ENCODE peak calls at places on chromosomes 5 and 9, in ten cellular contexts. Q is activated CD4-positive, alpha-beta T cell treated with anti-CD3 and anti-CD28 coated beads, Interleukin-2, amount 50 U/mL, for 4 hours; N is activated effector memory CD4-positive, alpha-beta T cell treated with Interleukin-2 at 50 U/mL for 16 hours; B is OCI-LY7; W is activated CD4-positive, CD25-positive, alpha-beta regulatory T cell treated with anti-CD3 and anti-CD28 coated beads, Interleukin-2, amount 50 U/mL, for 72 hours; S is stimulated activated CD8-positive, alpha-beta memory T cell treated with anti-CD3 and anti-CD28 coated beads, Interleukin-15, amount 100 ng/mL, for 4 hours; O is activated T-helper 1 cell treated with Interleukin-2 at 50 U/mL for 16 hours; C is right cardiac atrium; R is GM12891; K is NCI-H2171 treated with DMSO at 0.1 percent for 48 hours. V is an unnamed sample.
A peak's percentile ranks its signal among the peaks of the same experiment; 100 is the strongest.

GRCh38 chr5:14870347-14871083 is 1.1 kb downstream of the ANKH start:
- DNase-seq in W (peak; percentile 58), Q (peak; percentile 70), B (peak; percentile 79), N (peak; percentile 68), K (peak; percentile 57), O (peak; percentile 15), R (no peak), C (peak; percentile 28), S (no peak), V (no peak)

GRCh38 chr5:111364992-111365391 is 140.8 kb downstream of the CAMK4 start:
- DNase-seq in C (no peak), K (no peak), B (no peak), Q (no peak), O (no peak), N (no peak), R (no peak), S (no peak), W (no peak), V (no peak)

GRCh38 chr5:69230181-69230580 is 4.5 kb upstream of the CDK7 start:
- DNase-seq in C (no peak), N (no peak), W (no peak), R (no peak), O (no peak), S (no peak), K (no peak), Q (no peak), B (no peak), V (no peak)

GRCh38 chr5:128154943-128155342 is 71.4 kb downstream of the SLC12A2 start:
- DNase-seq in N (no peak), W (no peak), B (no peak), S (no peak), K (no peak), Q (no peak), R (no peak), C (no peak), O (no peak), V (no peak)

GRCh38 chr5:71938886-71939285 is 168.4 kb upstream of the MAP1B start:
- DNase-seq in S (no peak), Q (no peak), K (no peak), C (no peak), N (no peak), B (no peak), R (no peak), W (no peak), O (no peak), V (no peak)

GRCh38 chr9:121758693-121759092 is 107.3 kb downstream of the DAB2IP start:
- DNase-seq in R (no peak), B (no peak), S (no peak), K (no peak), W (no peak), N (no peak), C (no peak), O (no peak), Q (no peak), V (no peak)

GRCh38 chr5:172972557-172972956 is 11.0 kb upstream of the ATP6V0E1 start:
- DNase-seq in B (no peak), R (no peak), K (no peak), C (no peak), Q (no peak), S (no peak), W (no peak), O (no peak), N (no peak), V (no peak)

GRCh38 chr5:55108651-55109050 is 6.2 kb downstream of the GZMA start:
- DNase-seq in W (no peak), S (no peak), O (no peak), B (no peak), N (no peak), Q (no peak), K (no peak), C (no peak), R (no peak), V (no peak)

GRCh38 chr9:12759767-12760166 is 15.1 kb upstream of the LURAP1L start:
- DNase-seq in Q (no peak), S (no peak), B (no peak), N (no peak), R (no peak), K (no peak), W (no peak), C (no peak), O (no peak), V (no peak)

GRCh38 chr5:154197801-154198461 is 7.4 kb downstream of the GALNT10 start:
- DNase-seq in W (peak; percentile 57), N (peak; percentile 67), Q (peak; percentile 53), K (no peak), S (no peak), C (no peak), O (peak; percentile 52), R (no peak), B (no peak), V (no peak)

GRCh38 chr5:59007460-59008063 is 424.7 kb downstream of the RAB3C start:
- DNase-seq in N (no peak), C (no peak), O (no peak), B (peak; percentile 16), Q (no peak), K (peak; percentile 31), W (no peak), S (no peak), R (no peak), V (no peak)

GRCh38 chr9:4167040-4167671 is 132.7 kb downstream of the GLIS3 start:
- DNase-seq in B (no peak), R (no peak), K (no peak), N (no peak), Q (no peak), S (no peak), C (no peak), O (no peak), W (no peak), V (no peak)

GRCh38 chr5:128349044-128349629 is 188.9 kb downstream of the FBN2 start:
- DNase-seq in C (no peak), N (no peak), S (no peak), O (no peak), K (peak; percentile 32), B (no peak), W (no peak), R (no peak), Q (no peak), V (no peak)

GRCh38 chr5:145936401-145937131 is at the start of gene SH3RF2:
- DNase-seq in R (no peak), N (no peak), Q (no peak), K (peak; percentile 1), W (peak; percentile 30), C (peak; percentile 37), O (no peak), S (no peak), B (no peak), V (no peak)

GRCh38 chr5:168362097-168362885 is 70.8 kb downstream of the WWC1 start:
- DNase-seq in N (no peak), O (no peak), Q (no peak), R (no peak), B (no peak), C (no peak), S (no peak), K (no peak), W (no peak), V (no peak)

GRCh38 chr9:105188746-105189145 is 55.7 kb upstream of the SLC44A1 start:
- DNase-seq in W (no peak), K (no peak), N (no peak), S (no peak), O (no peak), B (no peak), R (no peak), C (no peak), Q (no peak), V (no peak)